ENCODE peak calls at places on chromosomes 11 and 22, in seven cellular contexts. One of them, this sample, is unnamed.

GRCh38 chr22:26952654-26953379 is 295.4 kb downstream of the MIAT start:
- DNase-seq in endothelial cell of umbilical vein: no peak
- DNase-seq in transverse colon: no peak
- DNase-seq in Panc1: no peak
- DNase-seq in breast epithelium: no peak
- DNase-seq in GM23338: peak; percentile 55
- DNase-seq in K562: no peak
- DNase-seq in this sample: no peak

GRCh38 chr11:3969613-3970012 is 114.1 kb downstream of the STIM1 start:
- DNase-seq in transverse colon: no peak
- DNase-seq in Panc1: no peak
- DNase-seq in K562: no peak
- DNase-seq in endothelial cell of umbilical vein: no peak
- DNase-seq in GM23338: no peak
- DNase-seq in breast epithelium: no peak
- DNase-seq in this sample: no peak

GRCh38 chr11:77094841-77095365 is 7.7 kb upstream of the OMP start:
- DNase-seq in breast epithelium: no peak
- DNase-seq in endothelial cell of umbilical vein: no peak
- DNase-seq in transverse colon: no peak
- DNase-seq in GM23338: no peak
- DNase-seq in Panc1: no peak
- DNase-seq in K562: no peak
- DNase-seq in this sample: peak; percentile 40

GRCh38 chr22:28032896-28033295 is 113.8 kb upstream of the PITPNB start:
- DNase-seq in GM23338: no peak
- DNase-seq in K562: peak; percentile 65
- DNase-seq in transverse colon: no peak
- DNase-seq in breast epithelium: no peak
- DNase-seq in endothelial cell of umbilical vein: peak; percentile 17
- DNase-seq in Panc1: no peak
- DNase-seq in this sample: no peak

GRCh38 chr22:45911601-45912271 is 65.2 kb downstream of the WNT7B start:
- DNase-seq in endothelial cell of umbilical vein: no peak
- DNase-seq in K562: no peak
- DNase-seq in breast epithelium: peak; percentile 80
- DNase-seq in Panc1: no peak
- DNase-seq in GM23338: no peak
- DNase-seq in transverse colon: no peak
- DNase-seq in this sample: no peak

GRCh38 chr11:112537846-112538330 is 277.2 kb upstream of the PLET1 start:
- DNase-seq in K562: no peak
- DNase-seq in breast epithelium: no peak
- DNase-seq in endothelial cell of umbilical vein: no peak
- DNase-seq in transverse colon: no peak
- DNase-seq in GM23338: no peak
- DNase-seq in Panc1: no peak
- DNase-seq in this sample: no peak

GRCh38 chr11:121467965-121468364 is 15.2 kb upstream of the SORL1-AS1 start:
- DNase-seq in endothelial cell of umbilical vein: no peak
- DNase-seq in Panc1: no peak
- DNase-seq in transverse colon: no peak
- DNase-seq in GM23338: no peak
- DNase-seq in K562: no peak
- DNase-seq in breast epithelium: no peak
- DNase-seq in this sample: no peak

GRCh38 chr22:48503876-48504275 is 1323.8 kb downstream of the BRD1 start:
- DNase-seq in transverse colon: no peak
- DNase-seq in endothelial cell of umbilical vein: no peak
- DNase-seq in Panc1: no peak
- DNase-seq in breast epithelium: no peak
- DNase-seq in GM23338: no peak
- DNase-seq in K562: no peak
- DNase-seq in this sample: no peak

GRCh38 chr11:11463397-11463796 is 110.3 kb upstream of the CSNK2A3 start:
- DNase-seq in GM23338: no peak
- DNase-seq in K562: no peak
- DNase-seq in endothelial cell of umbilical vein: no peak
- DNase-seq in breast epithelium: no peak
- DNase-seq in Panc1: no peak
- DNase-seq in transverse colon: no peak
- DNase-seq in this sample: no peak

GRCh38 chr22:31346733-31347250 is 646 bp upstream of the PATZ1 start:
- DNase-seq in K562: peak; percentile 12
- DNase-seq in GM23338: peak; percentile 82
- DNase-seq in breast epithelium: peak; percentile 78
- DNase-seq in Panc1: no peak
- DNase-seq in transverse colon: peak; percentile 57
- DNase-seq in endothelial cell of umbilical vein: peak; percentile 51
- DNase-seq in this sample: peak; percentile 74

GRCh38 chr11:67998150-67999045 is 5.5 kb downstream of the UNC93B1 start:
- DNase-seq in GM23338: no peak
- DNase-seq in breast epithelium: no peak
- DNase-seq in endothelial cell of umbilical vein: no peak
- DNase-seq in Panc1: no peak
- DNase-seq in K562: no peak
- DNase-seq in transverse colon: peak; percentile 56
- DNase-seq in this sample: no peak
- TF ChIP-seq POLR2AphosphoS5 in GM23338: no peak
- TF ChIP-seq POLR2AphosphoS5 in breast epithelium: no peak
- TF ChIP-seq POLR2AphosphoS5 in endothelial cell of umbilical vein: no peak
- TF ChIP-seq POLR2AphosphoS5 in Panc1: no peak
- TF ChIP-seq POLR2AphosphoS5 in K562: no peak
- TF ChIP-seq POLR2AphosphoS5 in transverse colon: no peak
- TF ChIP-seq POLR2AphosphoS5 in this sample: no peak

GRCh38 chr11:87235366-87235765 is 197.6 kb downstream of the TMEM135 start:
- DNase-seq in K562: no peak
- DNase-seq in breast epithelium: no peak
- DNase-seq in transverse colon: no peak
- DNase-seq in endothelial cell of umbilical vein: no peak
- DNase-seq in GM23338: no peak
- DNase-seq in Panc1: no peak
- DNase-seq in this sample: no peak

GRCh38 chr11:87239001-87239400 is 201.3 kb downstream of the TMEM135 start:
- DNase-seq in Panc1: no peak
- DNase-seq in K562: no peak
- DNase-seq in endothelial cell of umbilical vein: peak; percentile 91
- DNase-seq in breast epithelium: no peak
- DNase-seq in transverse colon: no peak
- DNase-seq in GM23338: no peak
- DNase-seq in this sample: no peak

GRCh38 chr11:87232320-87232719 is 194.6 kb downstream of the TMEM135 start:
- DNase-seq in endothelial cell of umbilical vein: no peak
- DNase-seq in K562: no peak
- DNase-seq in breast epithelium: no peak
- DNase-seq in Panc1: no peak
- DNase-seq in GM23338: no peak
- DNase-seq in transverse colon: no peak
- DNase-seq in this sample: no peak

GRCh38 chr11:87239531-87239930 is 201.8 kb downstream of the TMEM135 start:
- DNase-seq in transverse colon: no peak
- DNase-seq in K562: no peak
- DNase-seq in GM23338: no peak
- DNase-seq in Panc1: no peak
- DNase-seq in breast epithelium: no peak
- DNase-seq in endothelial cell of umbilical vein: no peak
- DNase-seq in this sample: no peak

GRCh38 chr11:87236368-87236767 is 198.6 kb downstream of the TMEM135 start:
- DNase-seq in transverse colon: no peak
- DNase-seq in GM23338: no peak
- DNase-seq in K562: no peak
- DNase-seq in breast epithelium: no peak
- DNase-seq in Panc1: no peak
- DNase-seq in endothelial cell of umbilical vein: peak; percentile 73
- DNase-seq in this sample: no peak
- H3K4me3 ChIP-seq in transverse colon: no peak overlapping the region
- H3K4me3 ChIP-seq in GM23338: no peak overlapping the region
- H3K4me3 ChIP-seq in K562: no peak overlapping the region
- H3K4me3 ChIP-seq in breast epithelium: no peak overlapping the region
- H3K4me3 ChIP-seq in Panc1: no peak overlapping the region
- H3K4me3 ChIP-seq in endothelial cell of umbilical vein: no peak overlapping the region
- H3K4me3 ChIP-seq in this sample: no peak overlapping the region

GRCh38 chr11:93530468-93530826 is 12.7 kb downstream of the SMCO4 start:
- DNase-seq in Panc1: no peak
- DNase-seq in K562: no peak
- DNase-seq in transverse colon: no peak
- DNase-seq in breast epithelium: no peak
- DNase-seq in GM23338: no peak
- DNase-seq in endothelial cell of umbilical vein: no peak
- DNase-seq in this sample: no peak
- H3K27ac ChIP-seq in Panc1: no peak overlapping the region
- H3K27ac ChIP-seq in K562: no peak overlapping the region
- H3K27ac ChIP-seq in transverse colon: peak overlapping the region; percentile 40
- H3K27ac ChIP-seq in breast epithelium: peak overlapping the region; percentile 88
- H3K27ac ChIP-seq in GM23338: no peak overlapping the region
- H3K27ac ChIP-seq in endothelial cell of umbilical vein: no peak overlapping the region
- H3K27ac ChIP-seq in this sample: no peak overlapping the region

GRCh38 chr11:45471002-45471665 is 185.0 kb upstream of the SYT13 start:
- DNase-seq in K562: no peak
- DNase-seq in breast epithelium: no peak
- DNase-seq in endothelial cell of umbilical vein: no peak
- DNase-seq in transverse colon: no peak
- DNase-seq in GM23338: no peak
- DNase-seq in Panc1: no peak
- DNase-seq in this sample: no peak

GRCh38 chr11:45468265-45468856 is 182.2 kb upstream of the SYT13 start:
- DNase-seq in Panc1: no peak
- DNase-seq in transverse colon: no peak
- DNase-seq in breast epithelium: no peak
- DNase-seq in GM23338: peak; percentile 42
- DNase-seq in K562: peak; percentile 9
- DNase-seq in endothelial cell of umbilical vein: peak; percentile 6
- DNase-seq in this sample: no peak

GRCh38 chr11:45472713-45473317 is 186.7 kb upstream of the SYT13 start:
- DNase-seq in K562: no peak
- DNase-seq in endothelial cell of umbilical vein: no peak
- DNase-seq in Panc1: no peak
- DNase-seq in GM23338: no peak
- DNase-seq in transverse colon: no peak
- DNase-seq in breast epithelium: peak; percentile 28
- DNase-seq in this sample: peak; percentile 34

GRCh38 chr11:45473491-45473890 is 187.3 kb upstream of the SYT13 start:
- DNase-seq in transverse colon: no peak
- DNase-seq in endothelial cell of umbilical vein: no peak
- DNase-seq in GM23338: peak; percentile 21
- DNase-seq in Panc1: no peak
- DNase-seq in breast epithelium: peak; percentile 6
- DNase-seq in K562: no peak
- DNase-seq in this sample: peak; percentile 20

DNA sequence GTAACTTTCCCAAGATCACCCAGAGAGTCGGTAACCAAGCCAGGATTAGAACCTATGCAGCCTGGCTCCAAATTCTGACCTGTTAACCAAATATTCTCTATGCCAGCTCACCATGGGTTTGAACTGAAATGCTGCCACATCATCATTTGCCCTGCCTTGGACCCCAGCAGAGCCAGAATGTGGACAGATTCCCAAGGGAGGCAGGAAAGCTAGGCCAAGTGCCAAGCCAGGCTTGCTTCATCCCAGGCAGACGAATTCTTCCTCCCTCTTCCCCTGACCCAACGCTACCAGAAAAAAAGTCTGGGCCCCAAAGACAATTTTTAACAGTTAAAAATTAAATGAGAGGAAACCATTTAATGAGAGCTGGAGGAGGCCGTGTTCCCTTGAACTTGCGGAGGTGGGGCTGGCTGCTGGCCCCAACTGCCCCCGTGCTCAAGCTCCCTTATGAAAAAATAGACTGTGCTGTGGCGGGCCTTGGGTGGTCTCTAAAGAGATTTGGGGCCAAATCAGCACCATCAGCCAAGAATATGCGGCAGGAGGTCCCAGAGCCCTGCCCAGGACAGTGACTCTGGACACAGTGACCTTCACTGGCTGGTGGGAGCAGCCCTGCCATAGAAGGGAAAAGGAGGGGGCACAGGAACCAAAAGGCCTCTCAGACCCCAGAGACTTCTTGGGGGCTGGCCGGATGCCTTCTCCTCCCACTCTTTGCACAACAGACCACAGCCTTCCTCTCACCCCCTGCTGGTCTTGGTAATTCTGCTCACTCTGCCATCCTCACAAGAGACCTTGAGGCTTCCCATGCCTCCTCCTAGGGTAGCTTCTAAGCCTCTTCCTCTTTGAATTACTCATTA is 184.2 kb upstream of the SYT13 start:
- DNase-seq in GM23338: no peak
- DNase-seq in endothelial cell of umbilical vein: no peak
- DNase-seq in K562: no peak
- DNase-seq in transverse colon: no peak
- DNase-seq in Panc1: no peak
- DNase-seq in breast epithelium: no peak
- DNase-seq in this sample: no peak
- TF ChIP-seq POLR2AphosphoS5 in GM23338: no peak
- TF ChIP-seq POLR2AphosphoS5 in endothelial cell of umbilical vein: no peak
- TF ChIP-seq POLR2AphosphoS5 in K562: no peak
- TF ChIP-seq POLR2AphosphoS5 in transverse colon: no peak
- TF ChIP-seq POLR2AphosphoS5 in Panc1: no peak
- TF ChIP-seq POLR2AphosphoS5 in breast epithelium: no peak
- TF ChIP-seq POLR2AphosphoS5 in this sample: no peak

GRCh38 chr11:82757660-82758301 is 24.1 kb upstream of the FAM181B start:
- DNase-seq in transverse colon: no peak
- DNase-seq in K562: no peak
- DNase-seq in breast epithelium: no peak
- DNase-seq in endothelial cell of umbilical vein: no peak
- DNase-seq in GM23338: no peak
- DNase-seq in Panc1: no peak
- DNase-seq in this sample: no peak
- H3K4me3 ChIP-seq in transverse colon: no peak overlapping the region
- H3K4me3 ChIP-seq in K562: no peak overlapping the region
- H3K4me3 ChIP-seq in breast epithelium: no peak overlapping the region
- H3K4me3 ChIP-seq in endothelial cell of umbilical vein: no peak overlapping the region
- H3K4me3 ChIP-seq in GM23338: no peak overlapping the region
- H3K4me3 ChIP-seq in Panc1: no peak overlapping the region
- H3K4me3 ChIP-seq in this sample: no peak overlapping the region

GRCh38 chr22:40729284-40729683 is 50.0 kb downstream of the MCHR1 start:
- DNase-seq in breast epithelium: no peak
- DNase-seq in Panc1: no peak
- DNase-seq in GM23338: no peak
- DNase-seq in K562: no peak
- DNase-seq in endothelial cell of umbilical vein: no peak
- DNase-seq in transverse colon: no peak
- DNase-seq in this sample: no peak

GRCh38 chr22:40733919-40734318 is 54.6 kb downstream of the MCHR1 start:
- DNase-seq in breast epithelium: no peak
- DNase-seq in transverse colon: no peak
- DNase-seq in GM23338: no peak
- DNase-seq in Panc1: no peak
- DNase-seq in K562: no peak
- DNase-seq in endothelial cell of umbilical vein: no peak
- DNase-seq in this sample: no peak

GRCh38 chr22:40727607-40728325 is 48.5 kb downstream of the MCHR1 start:
- DNase-seq in Panc1: no peak
- DNase-seq in endothelial cell of umbilical vein: no peak
- DNase-seq in K562: no peak
- DNase-seq in breast epithelium: no peak
- DNase-seq in GM23338: no peak
- DNase-seq in transverse colon: no peak
- DNase-seq in this sample: no peak

GRCh38 chr22:40728731-40729189 is 49.5 kb downstream of the MCHR1 start:
- DNase-seq in GM23338: no peak
- DNase-seq in Panc1: no peak
- DNase-seq in breast epithelium: no peak
- DNase-seq in transverse colon: peak; percentile 54
- DNase-seq in K562: peak; percentile 40
- DNase-seq in endothelial cell of umbilical vein: no peak
- DNase-seq in this sample: no peak

GRCh38 chr22:40732996-40733292 is 53.7 kb downstream of the MCHR1 start:
- DNase-seq in K562: no peak
- DNase-seq in endothelial cell of umbilical vein: no peak
- DNase-seq in transverse colon: no peak
- DNase-seq in breast epithelium: no peak
- DNase-seq in Panc1: no peak
- DNase-seq in GM23338: no peak
- DNase-seq in this sample: no peak
- H3K27ac ChIP-seq in K562: no peak overlapping the region
- H3K27ac ChIP-seq in endothelial cell of umbilical vein: no peak overlapping the region
- H3K27ac ChIP-seq in transverse colon: peak overlapping the region; percentile 78
- H3K27ac ChIP-seq in breast epithelium: peak overlapping the region; percentile 85
- H3K27ac ChIP-seq in Panc1: peak overlapping the region; percentile 73
- H3K27ac ChIP-seq in GM23338: peak overlapping the region; percentile 51
- H3K27ac ChIP-seq in this sample: no peak overlapping the region